ENCODE peak calls at places on chromosome 6, in six cellular contexts. One of them, this sample, is unnamed.

GRCh38 chr6:10808376-10808775 is 30.0 kb downstream of the MAK start:
- DNase-seq in IMR-90: no peak
- DNase-seq in HepG2: no peak
- DNase-seq in A549: no peak
- DNase-seq in K562: no peak
- DNase-seq in GM12878: no peak
- DNase-seq in this sample: no peak

GRCh38 chr6:43891072-43891870 is 121.3 kb downstream of the VEGFA start:
- DNase-seq in IMR-90: no peak
- DNase-seq in K562: no peak
- DNase-seq in GM12878: no peak
- DNase-seq in A549: no peak
- DNase-seq in HepG2: no peak
- DNase-seq in this sample: no peak

GRCh38 chr6:67210450-67210849 is 1424.6 kb upstream of the ADGRB3 start:
- DNase-seq in GM12878: no peak
- DNase-seq in IMR-90: no peak
- DNase-seq in A549: no peak
- DNase-seq in K562: no peak
- DNase-seq in HepG2: no peak
- DNase-seq in this sample: no peak

GRCh38 chr6:68994561-68994960 is 359.5 kb downstream of the ADGRB3 start:
- DNase-seq in HepG2: no peak
- DNase-seq in A549: no peak
- DNase-seq in K562: no peak
- DNase-seq in GM12878: no peak
- DNase-seq in IMR-90: no peak
- DNase-seq in this sample: no peak

GRCh38 chr6:18343741-18344140 is 43.4 kb upstream of the RNF144B start:
- DNase-seq in IMR-90: peak
- DNase-seq in K562: no peak
- DNase-seq in GM12878: no peak
- DNase-seq in A549: peak
- DNase-seq in HepG2: no peak
- DNase-seq in this sample: no peak

GRCh38 chr6:129651291-129651691 is 58.7 kb downstream of the ARHGAP18 start:
- DNase-seq in K562: no peak
- DNase-seq in GM12878: no peak
- DNase-seq in HepG2: peak
- DNase-seq in A549: peak
- DNase-seq in IMR-90: no peak
- DNase-seq in this sample: no peak

GRCh38 chr6:144349690-144350132 is 64.6 kb downstream of the UTRN start:
- DNase-seq in K562: no peak
- DNase-seq in HepG2: peak
- DNase-seq in A549: no peak
- DNase-seq in IMR-90: peak
- DNase-seq in GM12878: peak
- DNase-seq in this sample: no peak

GRCh38 chr6:130927305-130927704 is 100.1 kb downstream of the SMLR1 start:
- DNase-seq in K562: peak
- DNase-seq in A549: no peak
- DNase-seq in GM12878: no peak
- DNase-seq in HepG2: peak
- DNase-seq in IMR-90: no peak
- DNase-seq in this sample: peak

GRCh38 chr6:149840345-149841075 is 23.6 kb downstream of the LRP11 start:
- DNase-seq in K562: peak
- DNase-seq in GM12878: no peak
- DNase-seq in IMR-90: peak
- DNase-seq in HepG2: peak
- DNase-seq in A549: peak
- DNase-seq in this sample: peak

GRCh38 chr6:35359744-35360348 is 17.5 kb downstream of the PPARD start:
- DNase-seq in K562: no peak
- DNase-seq in IMR-90: peak
- DNase-seq in GM12878: no peak
- DNase-seq in HepG2: no peak
- DNase-seq in A549: no peak
- DNase-seq in this sample: no peak

GRCh38 chr6:138004423-138005287 is 102.6 kb downstream of the PERP start:
- DNase-seq in A549: peak
- DNase-seq in IMR-90: peak
- DNase-seq in K562: peak
- DNase-seq in HepG2: peak
- DNase-seq in GM12878: peak
- DNase-seq in this sample: peak
- TF ChIP-seq BHLHE40 in A549: no peak
- TF ChIP-seq BHLHE40 in IMR-90: no peak
- TF ChIP-seq BHLHE40 in K562: no peak
- TF ChIP-seq BHLHE40 in HepG2: no peak
- TF ChIP-seq BHLHE40 in GM12878: no peak
- TF ChIP-seq BHLHE40 in this sample: no peak

DNA sequence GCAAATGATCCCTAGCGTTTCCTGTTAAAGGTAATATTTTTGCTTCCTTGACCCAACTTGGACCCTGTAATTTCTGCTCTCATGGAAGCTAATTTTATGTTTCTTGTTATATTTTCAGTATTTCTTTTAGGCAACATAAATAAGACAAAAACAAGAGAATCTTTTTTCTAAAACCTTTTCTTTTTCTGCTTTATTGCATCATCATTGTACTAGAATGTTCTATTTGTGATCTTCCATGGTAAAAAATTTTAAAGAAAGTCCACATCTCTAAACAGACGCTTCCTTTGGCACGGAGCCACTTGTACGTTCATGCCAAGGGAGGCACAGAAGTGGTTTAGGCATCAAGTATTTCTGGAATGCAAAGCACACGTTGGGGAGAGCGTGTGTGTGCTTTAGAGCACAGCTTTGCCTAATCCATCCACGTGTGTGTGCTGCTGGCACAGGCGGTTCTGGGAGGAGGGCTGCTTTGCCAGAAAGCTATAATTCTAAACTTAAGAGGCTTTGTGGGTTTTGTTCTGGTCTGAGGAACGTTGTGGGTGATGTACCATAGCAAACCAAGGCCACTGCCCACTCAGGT is 98.3 kb downstream of the SASH1 start:
- DNase-seq in HepG2: peak
- DNase-seq in GM12878: no peak
- DNase-seq in IMR-90: peak
- DNase-seq in A549: peak
- DNase-seq in K562: no peak
- DNase-seq in this sample: no peak
- TF ChIP-seq BHLHE40 in HepG2: no peak
- TF ChIP-seq BHLHE40 in GM12878: no peak
- TF ChIP-seq BHLHE40 in IMR-90: peak
- TF ChIP-seq BHLHE40 in A549: peak
- TF ChIP-seq BHLHE40 in K562: no peak
- TF ChIP-seq BHLHE40 in this sample: no peak

GRCh38 chr6:41497573-41497972 is 48.6 kb upstream of the FOXP4 start:
- DNase-seq in GM12878: no peak
- DNase-seq in HepG2: no peak
- DNase-seq in IMR-90: no peak
- DNase-seq in K562: no peak
- DNase-seq in A549: no peak
- DNase-seq in this sample: no peak
- TF ChIP-seq BHLHE40 in GM12878: no peak
- TF ChIP-seq BHLHE40 in HepG2: peak
- TF ChIP-seq BHLHE40 in IMR-90: no peak
- TF ChIP-seq BHLHE40 in K562: no peak
- TF ChIP-seq BHLHE40 in A549: no peak
- TF ChIP-seq BHLHE40 in this sample: no peak

DNA sequence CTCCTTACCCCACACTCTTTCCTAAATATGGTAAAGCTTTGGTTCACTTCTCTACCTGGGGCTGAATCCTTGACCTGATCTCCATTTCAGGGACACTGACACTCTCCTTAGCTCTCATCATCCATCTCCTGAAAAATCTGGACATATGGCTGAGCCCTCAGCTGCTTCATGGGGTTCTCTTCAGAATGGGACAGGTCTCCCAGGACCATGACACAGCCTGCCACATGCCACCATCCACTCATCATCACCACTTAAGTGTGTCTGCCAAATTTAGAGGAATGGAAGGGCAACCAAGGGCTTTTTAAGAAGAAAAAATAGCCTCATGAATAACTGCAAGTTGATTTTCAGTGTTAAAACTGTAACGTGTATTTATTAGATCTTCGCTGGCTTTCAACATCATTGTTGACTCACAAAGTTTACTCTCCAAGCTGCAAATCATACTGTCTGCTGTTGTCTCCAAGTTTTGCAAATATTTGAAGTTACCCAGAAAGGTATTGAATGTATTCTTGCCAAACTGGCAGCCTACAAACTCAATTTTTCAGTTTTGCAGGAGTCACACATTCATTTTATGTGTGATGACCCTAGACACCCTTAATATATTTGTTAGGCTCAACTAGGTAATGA is 41.1 kb downstream of the HS3ST5 start:
- DNase-seq in IMR-90: no peak
- DNase-seq in HepG2: peak
- DNase-seq in A549: no peak
- DNase-seq in K562: no peak
- DNase-seq in GM12878: no peak
- DNase-seq in this sample: no peak
- TF ChIP-seq BHLHE40 in IMR-90: no peak
- TF ChIP-seq BHLHE40 in HepG2: no peak
- TF ChIP-seq BHLHE40 in A549: no peak
- TF ChIP-seq BHLHE40 in K562: no peak
- TF ChIP-seq BHLHE40 in GM12878: no peak
- TF ChIP-seq BHLHE40 in this sample: no peak

GRCh38 chr6:17334265-17334664 is 53.1 kb downstream of the RBM24 start:
- DNase-seq in HepG2: no peak
- DNase-seq in IMR-90: peak
- DNase-seq in K562: no peak
- DNase-seq in A549: peak
- DNase-seq in GM12878: no peak
- DNase-seq in this sample: no peak
- TF ChIP-seq BHLHE40 in HepG2: no peak
- TF ChIP-seq BHLHE40 in IMR-90: no peak
- TF ChIP-seq BHLHE40 in K562: no peak
- TF ChIP-seq BHLHE40 in A549: no peak
- TF ChIP-seq BHLHE40 in GM12878: no peak
- TF ChIP-seq BHLHE40 in this sample: no peak